ENCODE peak calls at places on chromosomes 13 and 19, in six cellular contexts. D is IMR-90, Q is cardiac fibroblast, W is activated B cell treated with CpG ODN at 0.5 μM for 24 hours, P is AG09319, E is K562. N is an unnamed sample.

GRCh38 chr13:99155821-99156220 is 44.8 kb upstream of the UBAC2 start:
- DNase-seq in W (no peak), P (no peak), Q (no peak), E (no peak), D (no peak), N (no peak)

GRCh38 chr13:76383671-76384461 is 502.3 kb downstream of the KCTD12 start:
- DNase-seq in Q (peak), W (no peak), D (peak), E (no peak), P (peak), N (no peak)

GRCh38 chr13:40986328-40986856 is 32.7 kb downstream of the ELF1 start:
- DNase-seq in D (peak), E (no peak), W (no peak), Q (peak), P (no peak), N (no peak)

GRCh38 chr19:920051-920857 is 3.1 kb downstream of the KISS1R start:
- DNase-seq in E (no peak), P (no peak), Q (peak), W (peak), D (no peak), N (no peak)

GRCh38 chr19:29858000-29858596 is 46.3 kb downstream of the CCNE1 start:
- DNase-seq in D (no peak), E (peak), Q (no peak), P (no peak), W (no peak), N (no peak)

GRCh38 chr13:73273737-73274136 is 214.9 kb downstream of the KLF5 start:
- DNase-seq in Q (peak), D (peak), E (no peak), P (no peak), W (no peak), N (no peak)

GRCh38 chr19:3670258-3670795 is 29.9 kb downstream of the PIP5K1C start:
- DNase-seq in D (peak), Q (peak), W (no peak), P (peak), E (peak), N (no peak)

GRCh38 chr19:49553451-49554271 is 25.9 kb downstream of the RCN3 start:
- DNase-seq in D (peak), P (no peak), E (no peak), W (no peak), Q (peak), N (no peak)

GRCh38 chr13:23828866-23829265 is 60.3 kb downstream of the MIPEP start:
- DNase-seq in D (peak), Q (peak), P (no peak), E (no peak), W (no peak), N (no peak)

GRCh38 chr19:52638601-52639000 is 446 bp upstream of the ZNF83 start:
- DNase-seq in D (peak), W (no peak), Q (no peak), P (no peak), E (peak), N (no peak)

GRCh38 chr13:79241697-79242096 is 164.4 kb downstream of the RBM26 start:
- DNase-seq in W (no peak), E (no peak), D (no peak), P (no peak), Q (no peak), N (no peak)

GRCh38 chr13:90375851-90376250 is 971.6 kb upstream of the MIR17HG start:
- DNase-seq in P (no peak), D (no peak), W (no peak), Q (no peak), E (no peak), N (no peak)

GRCh38 chr19:58182989-58183821 is at the start of gene ZNF274:
- DNase-seq in Q (peak), D (peak), W (peak), E (peak), P (peak), N (peak)
- TF ChIP-seq CTCF in Q (no peak), D (no peak), W (no peak), E (no peak), P (no peak), N (no peak)

GRCh38 chr19:34359140-34359953 is 5.6 kb upstream of the GPI start:
- DNase-seq in W (peak), Q (peak), P (peak), D (peak), E (peak), N (peak)
- TF ChIP-seq CTCF in W (no peak), Q (peak), P (peak), D (peak), E (peak), N (peak)

DNA sequence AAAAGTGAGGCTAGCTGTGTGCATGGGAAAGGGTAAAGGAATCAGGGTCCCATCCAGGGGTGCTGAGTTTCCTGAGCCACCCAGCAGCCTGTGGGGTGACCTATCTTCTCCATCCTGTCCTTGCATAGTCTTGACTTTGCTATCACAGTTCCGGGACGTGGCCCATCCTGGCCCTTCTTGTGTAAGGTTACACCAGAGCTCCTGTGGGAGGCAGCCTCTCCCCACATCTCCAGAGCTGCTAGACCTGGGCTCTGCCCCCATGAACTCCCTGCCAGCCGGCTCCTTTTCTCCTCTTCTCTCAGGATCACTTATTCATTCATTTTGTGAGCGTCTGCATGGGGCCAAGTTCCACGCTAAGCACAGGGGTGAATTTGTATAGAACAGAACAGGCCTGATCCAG is 238.9 kb downstream of the TSHZ3 start:
- DNase-seq in Q (peak), D (peak), P (peak), E (peak), W (no peak), N (no peak)
- TF ChIP-seq CTCF in Q (peak), D (peak), P (peak), E (peak), W (no peak), N (peak)

GRCh38 chr19:32869369-32870153 is at the start of gene SLC7A9:
- DNase-seq in E (no peak), Q (no peak), D (no peak), W (no peak), P (no peak), N (no peak)

GRCh38 chr19:32873560-32873959 is 4.0 kb upstream of the SLC7A9 start:
- DNase-seq in P (no peak), W (no peak), E (no peak), Q (no peak), D (no peak), N (no peak)

GRCh38 chr19:32872391-32872790 is 2.8 kb upstream of the SLC7A9 start:
- DNase-seq in Q (no peak), D (no peak), P (no peak), E (no peak), W (no peak), N (no peak)

GRCh38 chr19:32870154-32870573 is 597 bp upstream of the SLC7A9 start:
- DNase-seq in Q (no peak), E (no peak), W (no peak), P (no peak), D (no peak), N (no peak)

GRCh38 chr19:32870981-32871451 is 1.4 kb upstream of the SLC7A9 start:
- DNase-seq in E (peak), Q (no peak), W (no peak), D (no peak), P (no peak), N (no peak)
- TF ChIP-seq CTCF in E (peak), Q (no peak), W (no peak), D (no peak), P (no peak), N (no peak)

DNA sequence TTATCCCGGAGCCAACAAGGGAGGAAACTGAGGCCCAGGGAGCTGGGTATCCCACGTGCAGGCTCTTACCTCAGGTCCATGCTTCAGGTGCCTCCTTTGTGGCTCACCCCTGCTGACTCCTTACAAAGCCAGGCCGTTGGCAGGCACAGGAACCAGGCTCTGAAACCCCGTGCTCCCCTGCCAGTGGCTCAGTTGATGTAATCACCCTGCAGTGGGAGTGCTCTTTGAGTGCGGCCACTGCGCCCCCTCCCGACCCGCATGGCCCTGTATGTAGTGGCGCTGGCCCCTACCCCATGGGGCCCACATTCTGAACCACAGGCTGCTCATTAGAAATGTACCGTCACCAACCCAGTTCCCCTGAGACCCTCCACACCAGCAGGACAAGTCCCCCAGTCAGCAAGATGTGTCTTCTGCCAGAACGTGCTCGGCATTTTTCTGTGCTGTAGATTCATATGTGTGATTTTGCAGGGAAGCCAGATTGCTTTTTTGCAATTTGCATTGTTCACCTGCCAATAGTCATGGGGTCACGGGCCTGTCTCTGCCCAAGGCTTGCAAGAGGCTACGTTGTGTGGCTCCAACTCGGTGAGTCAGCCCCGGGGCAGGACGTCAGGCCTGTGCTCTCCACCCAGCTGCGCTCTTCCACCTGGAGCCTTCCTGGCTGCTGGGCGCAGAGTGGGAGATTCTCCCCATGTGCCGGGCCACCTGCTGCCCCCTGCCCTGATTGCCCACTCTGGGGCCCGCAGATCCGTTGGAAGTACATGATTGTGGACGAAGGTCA is 60.3 kb downstream of the SMARCA4 start:
- DNase-seq in D (no peak), Q (no peak), E (no peak), P (no peak), W (no peak), N (no peak)
- TF ChIP-seq CTCF in D (no peak), Q (no peak), E (no peak), P (no peak), W (no peak), N (no peak)